ENCODE peak calls at places on chromosome 14, in eight cellular contexts. One of them, this sample, is unnamed.

GRCh38 chr14:101922866-101923265 is 41.5 kb upstream of the DYNC1H1 start:
- DNase-seq in RCC 7860: no peak
- DNase-seq in HS-5: no peak
- DNase-seq in neural crest cell: no peak
- DNase-seq in adipocyte: no peak
- DNase-seq in GM20000: no peak
- DNase-seq in NCI-H774: no peak
- DNase-seq in nucleus accumbens: no peak
- DNase-seq in this sample: no peak

GRCh38 chr14:104895786-104896642 is 28.7 kb upstream of the PLD4 start:
- DNase-seq in RCC 7860: no peak
- DNase-seq in HS-5: no peak
- DNase-seq in neural crest cell: no peak
- DNase-seq in adipocyte: no peak
- DNase-seq in GM20000: no peak
- DNase-seq in NCI-H774: peak
- DNase-seq in nucleus accumbens: no peak
- DNase-seq in this sample: no peak

GRCh38 chr14:35915775-35916174 is 89.6 kb downstream of the BRMS1L start:
- DNase-seq in RCC 7860: no peak
- DNase-seq in HS-5: no peak
- DNase-seq in neural crest cell: no peak
- DNase-seq in adipocyte: no peak
- DNase-seq in GM20000: no peak
- DNase-seq in NCI-H774: no peak
- DNase-seq in nucleus accumbens: no peak
- DNase-seq in this sample: no peak

GRCh38 chr14:32507029-32507984 is 178.2 kb downstream of the AKAP6 start:
- DNase-seq in RCC 7860: no peak
- DNase-seq in HS-5: no peak
- DNase-seq in neural crest cell: no peak
- DNase-seq in adipocyte: peak
- DNase-seq in GM20000: no peak
- DNase-seq in NCI-H774: no peak
- DNase-seq in nucleus accumbens: no peak
- DNase-seq in this sample: peak

GRCh38 chr14:98704441-98704840 is 567.6 kb downstream of the BCL11B start:
- DNase-seq in RCC 7860: no peak
- DNase-seq in HS-5: no peak
- DNase-seq in neural crest cell: no peak
- DNase-seq in adipocyte: no peak
- DNase-seq in GM20000: no peak
- DNase-seq in NCI-H774: no peak
- DNase-seq in nucleus accumbens: no peak
- DNase-seq in this sample: no peak

GRCh38 chr14:73191441-73191840 is 45.9 kb upstream of the PAPLN start:
- DNase-seq in RCC 7860: no peak
- DNase-seq in HS-5: no peak
- DNase-seq in neural crest cell: no peak
- DNase-seq in adipocyte: no peak
- DNase-seq in GM20000: no peak
- DNase-seq in NCI-H774: no peak
- DNase-seq in nucleus accumbens: no peak
- DNase-seq in this sample: no peak

GRCh38 chr14:72830786-72831583 is 62.9 kb downstream of the DPF3 start:
- DNase-seq in RCC 7860: no peak
- DNase-seq in HS-5: no peak
- DNase-seq in neural crest cell: no peak
- DNase-seq in adipocyte: no peak
- DNase-seq in GM20000: no peak
- DNase-seq in NCI-H774: no peak
- DNase-seq in nucleus accumbens: no peak
- DNase-seq in this sample: no peak

GRCh38 chr14:85443001-85443400 is 86.9 kb upstream of the FLRT2 start:
- DNase-seq in RCC 7860: no peak
- DNase-seq in HS-5: no peak
- DNase-seq in neural crest cell: no peak
- DNase-seq in adipocyte: peak
- DNase-seq in GM20000: no peak
- DNase-seq in NCI-H774: no peak
- DNase-seq in nucleus accumbens: no peak
- DNase-seq in this sample: no peak

GRCh38 chr14:61229475-61229888 is 51.7 kb downstream of the TMEM30B start:
- DNase-seq in RCC 7860: no peak
- DNase-seq in HS-5: no peak
- DNase-seq in neural crest cell: no peak
- DNase-seq in adipocyte: no peak
- DNase-seq in GM20000: no peak
- DNase-seq in NCI-H774: no peak
- DNase-seq in nucleus accumbens: no peak
- DNase-seq in this sample: no peak

This sample was measured in AG04449.